ENCODE peak calls at places on chromosomes 5 and 9, in ten cellular contexts. H, K, Q, X, F, P, E, C, W and B are unnamed samples.

GRCh38 chr5:143874312-143874711 is 62.4 kb downstream of the HMHB1 start:
- DNase-seq in H (no peak), K (no peak), Q (no peak), X (no peak), F (no peak), P (no peak), E (no peak), C (no peak), W (no peak), B (no peak)

GRCh38 chr5:55989860-55990259 is 4.9 kb downstream of the IL6ST start:
- DNase-seq in H (no peak), K (no peak), Q (no peak), X (no peak), F (no peak), P (no peak), E (no peak), C (no peak), W (no peak), B (no peak)

GRCh38 chr5:119435436-119436132 is 16.7 kb upstream of the HSD17B4 start:
- DNase-seq in H (no peak), K (peak; percentile 18), Q (peak; percentile 21), X (peak; percentile 74), F (no peak), P (no peak), E (peak; percentile 15), C (no peak), W (peak; percentile 93), B (peak; percentile 73)

GRCh38 chr5:149162401-149163084 is 21.2 kb downstream of the ABLIM3 start:
- DNase-seq in H (no peak), K (no peak), Q (no peak), X (no peak), F (no peak), P (peak; percentile 74), E (no peak), C (no peak), W (no peak), B (no peak)

GRCh38 chr5:139579-140442 is 47.8 kb downstream of the PLEKHG4B start:
- DNase-seq in H (no peak), K (no peak), Q (no peak), X (no peak), F (no peak), P (no peak), E (no peak), C (no peak), W (no peak), B (no peak)

GRCh38 chr5:160385496-160385895 is 14.4 kb downstream of the FAM200C start:
- DNase-seq in H (no peak), K (no peak), Q (no peak), X (no peak), F (no peak), P (no peak), E (no peak), C (no peak), W (no peak), B (no peak)

GRCh38 chr5:147051193-147051592 is 172.6 kb upstream of the PPP2R2B start:
- DNase-seq in H (no peak), K (no peak), Q (no peak), X (no peak), F (peak; percentile 19), P (no peak), E (no peak), C (no peak), W (no peak), B (no peak)

GRCh38 chr5:30626557-30626956 is 566.9 kb upstream of the CDH6 start:
- DNase-seq in H (no peak), K (no peak), Q (no peak), X (no peak), F (no peak), P (no peak), E (no peak), C (no peak), W (no peak), B (no peak)

GRCh38 chr5:53463909-53464621 is 16.4 kb upstream of the FST start:
- DNase-seq in H (no peak), K (no peak), Q (no peak), X (no peak), F (no peak), P (no peak), E (no peak), C (no peak), W (no peak), B (no peak)

GRCh38 chr5:180618830-180619562 is 27.7 kb upstream of the SCGB3A1 start:
- DNase-seq in H (no peak), K (no peak), Q (no peak), X (no peak), F (no peak), P (no peak), E (no peak), C (peak; percentile 69), W (no peak), B (peak; percentile 67)

GRCh38 chr9:124886866-124887492 is 25.0 kb downstream of the ARPC5L start:
- DNase-seq in H (no peak), K (no peak), Q (no peak), X (no peak), F (no peak), P (no peak), E (no peak), C (no peak), W (no peak), B (no peak)

GRCh38 chr9:124889006-124889405 is 27.1 kb downstream of the ARPC5L start:
- DNase-seq in H (no peak), K (no peak), Q (no peak), X (no peak), F (no peak), P (no peak), E (no peak), C (no peak), W (no peak), B (no peak)

GRCh38 chr9:124885551-124885950 is 23.6 kb downstream of the ARPC5L start:
- DNase-seq in H (no peak), K (no peak), Q (no peak), X (no peak), F (no peak), P (no peak), E (no peak), C (no peak), W (no peak), B (no peak)

GRCh38 chr9:124886461-124886860 is 24.5 kb downstream of the ARPC5L start:
- DNase-seq in H (no peak), K (no peak), Q (no peak), X (no peak), F (no peak), P (no peak), E (no peak), C (no peak), W (no peak), B (no peak)

DNA sequence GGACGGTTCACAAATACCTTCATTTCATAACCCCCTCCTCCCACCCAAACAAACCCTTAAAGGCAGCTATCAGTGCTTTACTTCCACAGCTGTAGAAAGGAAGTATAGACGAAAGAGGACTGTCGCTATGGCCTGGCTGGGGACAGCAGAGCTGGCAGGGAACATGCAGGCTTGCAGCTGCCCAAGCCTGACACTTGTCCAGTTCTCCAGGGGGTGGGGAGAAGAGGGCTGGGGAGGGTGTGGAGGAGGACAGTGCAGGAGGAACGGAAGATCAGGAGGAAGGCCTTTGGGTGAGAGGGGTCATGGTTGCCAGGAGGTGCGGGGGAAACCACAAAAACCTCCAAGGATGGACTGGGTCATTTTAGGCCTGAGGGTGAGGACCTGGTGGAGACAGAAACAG is 25.9 kb downstream of the ARPC5L start:
- DNase-seq in H (no peak), K (no peak), Q (no peak), X (no peak), F (no peak), P (no peak), E (no peak), C (no peak), W (no peak), B (no peak)
- TF ChIP-seq POLR2A in H (no peak), K (no peak), Q (no peak), X (no peak), F (no peak), P (no peak), E (no peak), C (no peak), W (no peak), B (no peak)

GRCh38 chr9:98640394-98640793 is 68.3 kb downstream of the GABBR2 start:
- DNase-seq in H (no peak), K (no peak), Q (no peak), X (no peak), F (no peak), P (no peak), E (no peak), C (no peak), W (no peak), B (no peak)
- TF ChIP-seq POLR2A in H (no peak), K (no peak), Q (no peak), X (no peak), F (no peak), P (no peak), E (no peak), C (no peak), W (no peak), B (no peak)

DNA sequence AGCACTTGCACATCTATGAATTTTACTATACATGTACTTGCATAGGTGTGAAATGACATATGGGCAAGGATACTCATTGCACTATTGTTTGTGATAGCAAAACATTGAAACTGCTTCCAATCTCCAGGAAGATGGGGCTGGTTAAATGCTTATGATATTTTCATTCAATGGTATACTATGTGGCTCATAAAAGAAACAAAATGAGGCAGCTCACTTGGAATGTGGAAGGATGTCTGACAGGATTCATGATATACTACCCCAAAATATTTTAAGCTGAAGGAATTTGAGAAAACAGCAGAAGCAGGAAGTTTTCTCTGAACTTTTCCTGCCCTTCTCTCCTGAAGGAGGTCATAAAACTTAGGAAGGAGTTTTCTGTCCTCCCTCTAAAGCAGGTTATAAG is 99.6 kb upstream of the CAST start:
- DNase-seq in H (no peak), K (no peak), Q (no peak), X (no peak), F (peak; percentile 22), P (no peak), E (no peak), C (no peak), W (no peak), B (no peak)
- TF ChIP-seq POLR2A in H (no peak), K (no peak), Q (no peak), X (no peak), F (no peak), P (no peak), E (no peak), C (no peak), W (no peak), B (no peak)

GRCh38 chr5:131167615-131168014 is 2.6 kb upstream of the HINT1 start:
- DNase-seq in H (no peak), K (no peak), Q (no peak), X (no peak), F (no peak), P (no peak), E (no peak), C (no peak), W (no peak), B (no peak)

GRCh38 chr5:131164161-131164930 is 710 bp downstream of the HINT1 start:
- DNase-seq in H (peak; percentile 39), K (peak; percentile 57), Q (peak; percentile 80), X (peak; percentile 73), F (peak; percentile 48), P (no peak), E (peak; percentile 21), C (peak; percentile 53), W (peak; percentile 88), B (peak; percentile 89)

GRCh38 chr5:131169810-131170539 is 769 bp upstream of the LYRM7 start:
- DNase-seq in H (no peak), K (no peak), Q (no peak), X (no peak), F (no peak), P (no peak), E (no peak), C (no peak), W (no peak), B (no peak)

GRCh38 chr5:131163315-131164119 is 1.5 kb downstream of the HINT1 start:
- DNase-seq in H (no peak), K (no peak), Q (no peak), X (no peak), F (no peak), P (no peak), E (no peak), C (no peak), W (no peak), B (peak; percentile 73)

GRCh38 chr5:131164931-131165727 is at the start of gene HINT1:
- DNase-seq in H (peak; percentile 89), K (peak; percentile 88), Q (peak; percentile 89), X (peak; percentile 95), F (peak; percentile 93), P (peak; percentile 79), E (peak; percentile 62), C (peak; percentile 91), W (peak; percentile 97), B (peak; percentile 91)
- TF ChIP-seq POLR2A in H (peak; percentile 79), K (peak; percentile 84), Q (peak; percentile 82), X (peak; percentile 90), F (peak; percentile 86), P (peak; percentile 94), E (peak; percentile 55), C (peak; percentile 79), W (peak; percentile 87), B (peak; percentile 91)